ENCODE peak calls at places on chromosomes 6 and 20, in four cellular contexts. D is endothelial cell of umbilical vein, O is IMR-90, E is HCT116. U is an unnamed sample.

GRCh38 chr20:24837721-24838456 is 111.2 kb upstream of the CST7 start:
- DNase-seq in D (no peak), O (peak), E (no peak), U (peak)

GRCh38 chr20:24629668-24630067 is 160.2 kb downstream of the SYNDIG1 start:
- DNase-seq in O (no peak), D (no peak), E (no peak), U (no peak)

GRCh38 chr20:34986311-34987287 is 30.9 kb downstream of the MYH7B start:
- DNase-seq in E (no peak), O (no peak), D (no peak), U (no peak)

GRCh38 chr6:44056392-44057237 is 70.6 kb downstream of the MRPL14 start:
- DNase-seq in O (peak), E (no peak), D (peak), U (peak)

GRCh38 chr20:51447097-51447764 is 95.3 kb downstream of the NFATC2 start:
- DNase-seq in D (peak), O (peak), E (peak), U (peak)

GRCh38 chr6:150025201-150025917 is at the start of gene RAET1L:
- DNase-seq in E (peak), D (peak), O (peak), U (peak)

GRCh38 chr20:1286267-1287036 is 20.4 kb downstream of the SNPH start:
- DNase-seq in D (no peak), E (no peak), O (no peak), U (no peak)

GRCh38 chr20:20824924-20825584 is 112.6 kb upstream of the RALGAPA2 start:
- DNase-seq in D (peak), O (peak), E (no peak), U (no peak)

GRCh38 chr20:4073852-4074741 is 58.7 kb upstream of the RNF24 start:
- DNase-seq in D (no peak), O (no peak), E (no peak), U (no peak)

GRCh38 chr6:155147958-155148663 is 115.7 kb upstream of the CLDN20 start:
- DNase-seq in E (no peak), O (no peak), D (no peak), U (no peak)

GRCh38 chr20:9442858-9443257 is 71.5 kb upstream of the LAMP5 start:
- DNase-seq in D (no peak), E (no peak), O (peak), U (no peak)

DNA sequence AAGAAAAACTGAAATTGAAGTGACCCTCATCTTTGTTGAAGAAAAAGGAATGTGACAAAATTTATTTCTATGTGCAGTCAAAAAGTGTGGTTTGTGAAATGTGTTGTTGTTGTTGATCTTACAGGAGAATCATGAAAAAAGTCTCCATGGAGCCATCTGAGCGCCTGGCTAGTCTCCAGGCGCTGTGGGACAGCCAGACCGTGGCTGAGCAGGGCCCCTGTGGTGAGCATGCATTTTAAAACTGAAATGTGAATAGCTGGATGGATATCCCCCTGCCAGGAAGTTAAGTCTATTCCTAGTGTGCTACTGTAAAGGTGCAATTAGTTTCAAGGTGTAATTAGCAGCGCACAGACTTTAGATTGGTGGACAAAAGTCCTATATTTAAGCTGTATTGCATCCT is 170.6 kb downstream of the CARMIL1 start:
- DNase-seq in O (no peak), E (no peak), D (no peak), U (no peak)
- H3K9ac ChIP-seq in O (no peak), E (no peak), D (no peak), U (no peak)

GRCh38 chr6:136338486-136338885 is 48.8 kb upstream of the BCLAF1 start:
- DNase-seq in E (no peak), D (peak), O (no peak), U (no peak)
- H3K27ac ChIP-seq in E (no peak), D (no peak), O (no peak), U (no peak)

GRCh38 chr6:33142501-33142900 is 49.8 kb downstream of the COL11A2 start:
- DNase-seq in O (no peak), D (no peak), E (no peak), U (no peak)

GRCh38 chr6:33144373-33144772 is 47.9 kb downstream of the COL11A2 start:
- DNase-seq in D (peak), O (no peak), E (no peak), U (peak)

GRCh38 chr6:33139596-33140206 is 52.6 kb downstream of the COL11A2 start:
- DNase-seq in E (no peak), D (no peak), O (no peak), U (no peak)

GRCh38 chr6:33140556-33140955 is 51.7 kb downstream of the COL11A2 start:
- DNase-seq in O (no peak), D (no peak), E (no peak), U (no peak)

GRCh38 chr6:33143113-33143760 is 49.0 kb downstream of the COL11A2 start:
- DNase-seq in E (no peak), D (no peak), O (no peak), U (no peak)
- TF ChIP-seq CTCF in E (peak), D (no peak), O (no peak), U (no peak)

DNA sequence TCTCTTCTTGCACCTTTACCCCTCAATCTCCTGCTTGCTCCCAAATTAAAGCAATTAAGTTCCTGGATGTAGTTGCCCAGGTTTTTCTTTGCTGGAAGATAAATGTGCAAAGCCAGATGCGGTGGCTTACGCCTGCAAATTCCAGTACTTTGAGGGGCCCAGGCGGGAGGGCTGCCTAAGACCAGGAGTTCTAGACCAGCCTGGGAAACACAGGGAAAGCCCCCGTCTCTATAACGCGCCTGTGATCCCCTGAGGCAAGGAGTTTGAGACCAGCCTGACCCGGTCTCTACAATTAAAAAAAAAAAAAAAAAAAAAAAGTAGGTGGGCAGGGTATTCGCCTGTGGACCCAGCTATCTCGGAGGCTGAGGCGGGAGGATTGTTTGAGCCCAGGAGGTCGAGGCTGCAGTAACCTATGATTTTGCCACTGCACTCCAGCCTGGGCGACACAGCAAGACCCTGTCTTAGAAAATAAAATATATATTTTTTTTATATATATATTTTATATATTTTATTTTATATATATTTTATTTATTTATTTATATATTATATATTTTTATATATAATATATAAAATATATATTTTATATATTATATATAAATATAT is 461 bp upstream of the DCDC2 start:
- DNase-seq in D (no peak), E (no peak), O (no peak), U (no peak)
- H3K9ac ChIP-seq in D (no peak), E (no peak), O (no peak), U (no peak)

GRCh38 chr6:147904416-147904815 is 395.9 kb downstream of the SAMD5 start:
- DNase-seq in O (no peak), D (no peak), E (no peak), U (no peak)
- H3K27ac ChIP-seq in O (no peak), D (no peak), E (no peak), U (no peak)

GRCh38 chr6:548091-548490 is 108.8 kb downstream of the HUS1B start:
- DNase-seq in E (no peak), D (no peak), O (no peak), U (no peak)

GRCh38 chr6:551829-552350 is 105.0 kb downstream of the HUS1B start:
- DNase-seq in D (no peak), E (no peak), O (no peak), U (no peak)

GRCh38 chr6:548517-548916 is 108.4 kb downstream of the HUS1B start:
- DNase-seq in E (no peak), D (no peak), O (no peak), U (no peak)

GRCh38 chr6:549901-550300 is 107.0 kb downstream of the HUS1B start:
- DNase-seq in E (no peak), D (no peak), O (no peak), U (no peak)

DNA sequence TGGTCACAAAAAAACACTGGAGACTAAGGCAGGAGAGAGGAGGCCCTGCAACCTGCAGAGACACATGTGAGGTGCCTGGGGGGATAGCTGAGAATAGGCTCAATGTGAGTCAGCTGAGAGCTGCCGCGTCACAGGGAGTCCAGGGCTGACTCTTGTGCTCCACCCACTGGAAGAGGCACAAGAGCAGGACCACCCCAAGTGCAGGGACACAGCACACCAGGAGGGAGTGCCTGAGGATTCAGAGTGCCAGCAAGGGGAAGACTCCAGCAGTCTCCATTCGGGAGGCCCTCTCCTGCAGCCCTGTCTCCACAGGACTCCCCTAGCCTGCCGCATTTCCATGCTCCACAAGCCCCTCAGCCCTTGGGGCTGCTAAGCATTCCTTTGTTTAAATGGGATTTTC is 105.5 kb downstream of the HUS1B start:
- DNase-seq in E (no peak), D (no peak), O (peak), U (peak)
- TF ChIP-seq CTCF in E (no peak), D (no peak), O (peak), U (peak)

GRCh38 chr20:47038581-47039560 is 144.2 kb downstream of the EYA2 start:
- DNase-seq in D (no peak), O (no peak), E (no peak), U (no peak)
- H3K9ac ChIP-seq in D (no peak), O (no peak), E (no peak), U (no peak)

GRCh38 chr6:33620158-33620583 is 951 bp upstream of the ITPR3 start:
- DNase-seq in O (no peak), E (no peak), D (peak), U (no peak)
- H3K27ac ChIP-seq in O (no peak), E (peak), D (peak), U (no peak)

DNA sequence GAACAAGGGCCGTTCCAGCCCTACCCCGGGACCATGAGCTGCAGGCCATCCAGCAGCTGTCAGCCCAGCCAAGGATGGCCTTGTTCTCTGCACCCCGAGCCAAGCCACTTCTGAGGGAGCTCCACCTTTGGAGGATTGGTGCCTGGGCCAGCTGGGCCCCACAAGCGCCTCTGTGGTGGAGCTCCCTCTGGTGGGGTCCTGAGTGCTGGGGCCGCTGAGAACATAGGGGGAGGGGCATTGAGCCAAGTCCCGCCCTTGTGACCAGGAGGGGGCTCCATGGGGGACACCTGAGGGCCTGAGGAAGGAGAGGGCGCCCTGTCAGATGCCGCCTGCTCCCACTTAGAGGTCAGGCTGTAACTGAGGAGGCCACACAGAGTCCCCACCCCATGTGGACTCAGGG is 43.2 kb downstream of the YTHDF1 start:
- DNase-seq in D (no peak), E (peak), O (no peak), U (no peak)
- TF ChIP-seq CTCF in D (no peak), E (peak), O (peak), U (no peak)

GRCh38 chr20:31679357-31680285 is 41.9 kb downstream of the COX4I2 start:
- DNase-seq in E (no peak), D (no peak), O (no peak), U (no peak)
- H3K9ac ChIP-seq in E (peak), D (no peak), O (peak), U (no peak)

U was measured in astrocyte.